ENCODE peak calls at places on chromosomes 16 and 17, in seven cellular contexts. R is Caki2; F is CD8-positive, alpha-beta T cell; L is amygdala; G is heart right ventricle; D is HS-5; S is choroid plexus epithelial cell. O is an unnamed sample.

GRCh38 chr16:29761882-29762281 is 16.1 kb upstream of the C16orf54 start:
- DNase-seq in D (no peak), F (no peak), L (no peak), S (no peak), R (no peak), G (no peak), O (no peak)

GRCh38 chr17:38449364-38449763 is 21.1 kb downstream of the ARHGAP23 start:
- DNase-seq in G (no peak), L (no peak), S (no peak), F (no peak), R (peak), D (no peak), O (no peak)

GRCh38 chr17:28968269-28968913 is 17.1 kb upstream of the PHF12 start:
- DNase-seq in L (no peak), G (no peak), D (no peak), S (peak), F (no peak), R (no peak), O (no peak)

GRCh38 chr17:2090210-2090641 is 35.3 kb downstream of the HIC1 start:
- DNase-seq in L (no peak), G (no peak), D (no peak), F (no peak), R (no peak), S (no peak), O (no peak)

GRCh38 chr17:49468827-49469385 is 26.2 kb upstream of the NGFR start:
- DNase-seq in G (no peak), L (no peak), S (peak), F (no peak), D (no peak), R (no peak), O (no peak)

GRCh38 chr17:17125136-17126084 is 80.7 kb downstream of the PLD6 start:
- DNase-seq in L (no peak), F (peak), D (no peak), S (peak), G (no peak), R (no peak), O (no peak)

GRCh38 chr17:79028496-79029326 is 4.7 kb downstream of the C1QTNF1 start:
- DNase-seq in L (no peak), G (no peak), S (no peak), D (no peak), F (no peak), R (peak), O (no peak)

GRCh38 chr17:82248815-82249638 is 20.2 kb downstream of the SLC16A3 start:
- DNase-seq in G (no peak), F (no peak), L (no peak), D (no peak), S (no peak), R (no peak), O (no peak)

GRCh38 chr17:76843703-76844484 is 24.3 kb upstream of the MGAT5B start:
- DNase-seq in F (no peak), R (no peak), D (no peak), L (no peak), S (no peak), G (no peak), O (no peak)

GRCh38 chr17:76816590-76817135 is 51.5 kb upstream of the MGAT5B start:
- DNase-seq in S (peak), F (peak), G (no peak), R (peak), D (peak), L (no peak), O (no peak)

GRCh38 chr16:48231675-48232214 is 12.4 kb upstream of the LONP2 start:
- DNase-seq in D (no peak), S (peak), G (peak), L (no peak), R (no peak), F (peak), O (no peak)

GRCh38 chr16:69349508-69349907 is 2.1 kb downstream of the TMED6 start:
- DNase-seq in R (no peak), D (no peak), S (no peak), F (no peak), L (no peak), G (no peak), O (no peak)

GRCh38 chr17:78905111-78905510 is 2.1 kb upstream of the CEP295NL start:
- DNase-seq in L (no peak), G (no peak), F (no peak), D (no peak), S (no peak), R (no peak), O (no peak)

GRCh38 chr17:74767111-74767516 is 9.0 kb downstream of the NAT9 start:
- DNase-seq in D (no peak), F (no peak), L (peak), G (no peak), S (no peak), R (no peak), O (no peak)

GRCh38 chr17:82502207-82502606 is 17.3 kb upstream of the FOXK2 start:
- DNase-seq in F (no peak), R (no peak), G (no peak), D (no peak), S (no peak), L (no peak), O (no peak)

GRCh38 chr17:78736526-78737079 is 45.5 kb downstream of the CYTH1 start:
- DNase-seq in R (peak), S (no peak), L (no peak), D (no peak), G (peak), F (peak), O (no peak)

GRCh38 chr16:11672206-11673090 is 4.2 kb downstream of the SNN start:
- DNase-seq in S (no peak), D (no peak), L (no peak), G (peak), R (no peak), F (no peak), O (no peak)

GRCh38 chr16:70700101-70701020 is 14.5 kb upstream of the MTSS2 start:
- DNase-seq in G (peak), D (no peak), L (peak), R (no peak), S (no peak), F (no peak), O (no peak)

GRCh38 chr17:50348522-50349240 is 2.8 kb downstream of the XYLT2 start:
- DNase-seq in R (no peak), G (no peak), S (peak), L (no peak), F (no peak), D (no peak), O (no peak)

GRCh38 chr17:40095944-40096791 is 4.2 kb downstream of the NR1D1 start:
- DNase-seq in F (peak), S (peak), R (peak), D (no peak), L (no peak), G (peak), O (no peak)

GRCh38 chr17:63626551-63627228 is 4.5 kb downstream of the MAP3K3 start:
- DNase-seq in L (no peak), F (no peak), D (no peak), R (no peak), G (no peak), S (peak), O (no peak)

GRCh38 chr16:75279277-75279676 is 27.9 kb upstream of the BCAR1 start:
- DNase-seq in S (no peak), R (no peak), D (no peak), L (no peak), F (no peak), G (no peak), O (no peak)

GRCh38 chr17:58229881-58230280 is 8.5 kb upstream of the LPO start:
- DNase-seq in G (no peak), F (no peak), L (no peak), D (no peak), R (no peak), S (no peak), O (no peak)

GRCh38 chr16:19728636-19728965 is 10.5 kb downstream of the IQCK start:
- DNase-seq in G (no peak), S (no peak), D (no peak), R (no peak), F (no peak), L (no peak), O (no peak)